ENCODE peak calls at places on chromosomes 4 and X, in six cellular contexts. G, B, Q, E, O and U are unnamed samples.

GRCh38 chrX:119427024-119427794 is 28.1 kb downstream of the SLC25A43 start:
- DNase-seq in G (no peak), B (peak), O (no peak), Q (no peak), E (peak), U (no peak)

GRCh38 chrX:103155201-103155600 is 59.7 kb upstream of the BEX4 start:
- DNase-seq in Q (no peak), B (no peak), O (no peak), E (no peak), G (no peak), U (no peak)

GRCh38 chr4:107248571-107248970 is 212.5 kb upstream of the DKK2 start:
- DNase-seq in Q (no peak), B (no peak), G (no peak), O (no peak), E (no peak), U (no peak)

GRCh38 chrX:79107891-79108718 is 36.4 kb upstream of the GPR174 start:
- DNase-seq in E (no peak), G (no peak), O (no peak), B (no peak), Q (no peak), U (no peak)

GRCh38 chrX:132612990-132613564 is 124.2 kb upstream of the MBNL3 start:
- DNase-seq in Q (peak), E (peak), G (no peak), O (no peak), B (peak), U (no peak)

GRCh38 chr4:55393461-55394320 is 2.1 kb upstream of the TMEM165 start:
- DNase-seq in G (no peak), B (no peak), O (no peak), Q (no peak), E (peak), U (peak)

GRCh38 chrX:72641601-72642000 is 69.0 kb upstream of the HDAC8 start:
- DNase-seq in G (no peak), E (no peak), B (no peak), O (no peak), Q (no peak), U (no peak)

GRCh38 chr4:76758290-76758882 is 139.6 kb downstream of the SOWAHB start:
- DNase-seq in B (peak), Q (peak), E (peak), O (no peak), G (no peak), U (peak)

GRCh38 chrX:12991575-12991974 is 16.7 kb downstream of the TMSB4X start:
- DNase-seq in Q (no peak), B (no peak), G (no peak), O (no peak), E (no peak), U (no peak)

GRCh38 chrX:137695405-137695804 is 129.5 kb downstream of the ZIC3 start:
- DNase-seq in E (no peak), Q (no peak), G (no peak), B (no peak), O (no peak), U (no peak)

GRCh38 chr4:187157380-187157958 is 433.8 kb upstream of the FAT1 start:
- DNase-seq in E (no peak), G (no peak), Q (no peak), B (no peak), O (no peak), U (no peak)

GRCh38 chrX:38558681-38559080 is 2.7 kb upstream of the TSPAN7 start:
- DNase-seq in E (no peak), O (no peak), B (no peak), G (no peak), Q (no peak), U (peak)

GRCh38 chrX:17559728-17560379 is 177.4 kb upstream of the SCML1 start:
- DNase-seq in B (peak), O (no peak), E (no peak), G (peak), Q (no peak), U (peak)

GRCh38 chr4:94177822-94178221 is 29.8 kb upstream of the SMARCAD1 start:
- DNase-seq in G (no peak), Q (no peak), O (no peak), E (no peak), B (no peak), U (no peak)

GRCh38 chr4:3424522-3425095 is 17.2 kb upstream of the HGFAC start:
- DNase-seq in O (no peak), E (no peak), Q (no peak), B (no peak), G (no peak), U (no peak)

GRCh38 chr4:73917081-73917501 is 47.9 kb downstream of the CXCL1 start:
- DNase-seq in B (no peak), G (no peak), E (no peak), O (no peak), Q (no peak), U (peak)

GRCh38 chr4:154004859-154005520 is 216.1 kb upstream of the SFRP2 start:
- DNase-seq in Q (no peak), O (no peak), E (no peak), G (no peak), B (no peak), U (peak)

GRCh38 chr4:26058537-26058936 is 144.5 kb downstream of the SMIM20 start:
- DNase-seq in E (no peak), Q (no peak), O (no peak), B (no peak), G (no peak), U (no peak)

GRCh38 chrX:45633419-45633818 is 432.7 kb upstream of the DIPK2B start:
- DNase-seq in B (no peak), O (no peak), Q (no peak), G (no peak), E (no peak), U (no peak)

GRCh38 chrX:20606831-20607230 is 340.1 kb upstream of the RPS6KA3 start:
- DNase-seq in Q (no peak), B (no peak), G (no peak), E (no peak), O (no peak), U (no peak)

GRCh38 chrX:9859711-9860555 is 73.7 kb downstream of the SHROOM2 start:
- DNase-seq in Q (no peak), O (no peak), G (no peak), B (no peak), E (no peak), U (no peak)

GRCh38 chr4:182843813-182844325 is 73.3 kb downstream of the DCTD start:
- DNase-seq in E (no peak), O (no peak), G (no peak), B (no peak), Q (no peak), U (no peak)

GRCh38 chrX:50812995-50813842 is 775 bp downstream of the SHROOM4 start:
- DNase-seq in E (peak), B (peak), G (peak), O (no peak), Q (peak), U (peak)

GRCh38 chr4:8473920-8474590 is 33.5 kb downstream of the TRMT44 start:
- DNase-seq in G (no peak), Q (no peak), B (no peak), E (no peak), O (no peak), U (no peak)

GRCh38 chrX:1151378-1152077 is 60.9 kb downstream of the CRLF2 start:
- DNase-seq in Q (no peak), G (no peak), E (no peak), O (no peak), B (no peak), U (no peak)